ENCODE peak calls at places on chromosomes 3 and 15, in eight cellular contexts. X, N, V, L, R, M, T and S are unnamed samples.

GRCh38 chr3:151290673-151291072 is 12.3 kb upstream of the P2RY14 start:
- DNase-seq in T (no peak), M (peak), V (no peak), N (no peak), X (no peak), R (no peak), L (no peak), S (no peak)

GRCh38 chr3:132347095-132347494 is 29.9 kb downstream of the ACP3 start:
- DNase-seq in R (peak), M (no peak), N (no peak), L (no peak), X (no peak), V (no peak), T (no peak), S (no peak)

GRCh38 chr3:58560771-58561311 is 16.4 kb downstream of the FAM107A start:
- DNase-seq in T (no peak), L (peak), V (no peak), N (no peak), R (peak), X (no peak), M (no peak), S (no peak)

GRCh38 chr3:87088984-87089841 is 98.3 kb upstream of the VGLL3 start:
- DNase-seq in R (peak), N (no peak), L (no peak), M (peak), X (peak), T (peak), V (no peak), S (no peak)

GRCh38 chr3:57855281-57855680 is 99.2 kb downstream of the SLMAP start:
- DNase-seq in R (peak), M (no peak), L (no peak), X (no peak), T (no peak), V (no peak), N (no peak), S (no peak)

GRCh38 chr3:8663177-8664061 is 18.8 kb upstream of the SSUH2 start:
- DNase-seq in V (no peak), M (peak), X (peak), N (no peak), R (peak), T (peak), L (peak), S (no peak)

GRCh38 chr15:73941044-73941443 is 14.8 kb downstream of the LOXL1 start:
- DNase-seq in N (no peak), M (no peak), X (no peak), L (peak), T (no peak), V (no peak), R (peak), S (no peak)

GRCh38 chr3:97793415-97794019 is 28.3 kb upstream of the CRYBG3 start:
- DNase-seq in N (no peak), L (no peak), R (peak), X (peak), V (no peak), M (peak), T (no peak), S (peak)

GRCh38 chr3:14947105-14947885 is at the start of gene NR2C2:
- DNase-seq in M (peak), N (peak), X (peak), L (peak), R (no peak), T (peak), V (peak), S (peak)

GRCh38 chr3:72043212-72044133 is 258.5 kb upstream of the PROK2 start:
- DNase-seq in N (no peak), V (no peak), M (no peak), T (no peak), X (no peak), L (no peak), R (no peak), S (no peak)

GRCh38 chr15:98626153-98626552 is 22.2 kb upstream of the IGF1R start:
- DNase-seq in R (no peak), V (no peak), M (no peak), L (no peak), X (no peak), T (no peak), N (no peak), S (no peak)

GRCh38 chr3:122427857-122428471 is 12.1 kb upstream of the WDR5B start:
- DNase-seq in R (no peak), X (no peak), N (no peak), L (no peak), M (peak), T (no peak), V (no peak), S (no peak)

GRCh38 chr15:31871159-31871886 is 159.0 kb upstream of the CHRNA7 start:
- DNase-seq in X (no peak), N (no peak), L (no peak), M (peak), V (no peak), R (no peak), T (no peak), S (no peak)

GRCh38 chr15:50134524-50135024 is 15.5 kb upstream of the ATP8B4 start:
- DNase-seq in L (no peak), T (no peak), X (no peak), R (peak), V (no peak), N (no peak), M (peak), S (no peak)

GRCh38 chr3:139455855-139456254 is 20.5 kb downstream of the RBP2 start:
- DNase-seq in L (peak), M (no peak), R (no peak), N (no peak), V (no peak), X (no peak), T (no peak), S (no peak)

GRCh38 chr3:38117748-38118420 is 19.0 kb downstream of the ACAA1 start:
- DNase-seq in T (peak), X (peak), M (peak), L (no peak), V (peak), R (no peak), N (peak), S (peak)

GRCh38 chr15:62087671-62088360 is 21.0 kb downstream of the C2CD4A start:
- DNase-seq in V (no peak), M (no peak), T (no peak), N (no peak), R (no peak), L (no peak), X (peak), S (no peak)

GRCh38 chr3:156615592-156616173 is 58.7 kb upstream of the TIPARP start:
- DNase-seq in N (no peak), M (no peak), T (no peak), V (no peak), X (no peak), L (no peak), R (peak), S (no peak)

GRCh38 chr3:567488-568173 is 371.1 kb downstream of the CHL1 start:
- DNase-seq in R (no peak), V (no peak), N (no peak), M (no peak), L (no peak), T (no peak), X (no peak), S (no peak)

GRCh38 chr3:151226088-151226563 is 23.1 kb upstream of the GPR171 start:
- DNase-seq in R (peak), V (no peak), X (no peak), T (no peak), N (no peak), L (no peak), M (no peak), S (no peak)